ENCODE peak calls at places on chromosomes 2 and 18, in six cellular contexts. Q is GM23248, E is A673, X is prostate gland, M is body of pancreas, F is tibial artery. P is an unnamed sample.

GRCh38 chr2:232854082-232854481 is 16.0 kb upstream of the SNORC start:
- DNase-seq in Q (peak; percentile 79), E (peak; percentile 74), X (no peak), M (no peak), F (no peak), P (no peak)

GRCh38 chr2:221235941-221236340 is 336.2 kb downstream of the EPHA4 start:
- DNase-seq in Q (no peak), E (peak; percentile 95), X (no peak), M (no peak), F (no peak), P (no peak)

GRCh38 chr18:79395761-79396404 is at the start of gene NFATC1:
- DNase-seq in Q (peak; percentile 92), E (peak; percentile 84), X (peak; percentile 55), M (peak; percentile 62), F (peak; percentile 81), P (peak; percentile 91)

GRCh38 chr18:27954226-27954625 is 222.7 kb downstream of the CDH2 start:
- DNase-seq in Q (peak; percentile 76), E (no peak), X (no peak), M (no peak), F (no peak), P (no peak)

GRCh38 chr2:79717364-79718007 is 204.6 kb downstream of the CTNNA2 start:
- DNase-seq in Q (peak; percentile 69), E (no peak), X (no peak), M (no peak), F (no peak), P (no peak)

GRCh38 chr2:219578811-219579210 is 6.7 kb downstream of the INHA start:
- DNase-seq in Q (peak; percentile 48), E (no peak), X (no peak), M (no peak), F (no peak), P (no peak)

GRCh38 chr2:234243871-234244565 is 193.5 kb downstream of the SPP2 start:
- DNase-seq in Q (peak; percentile 22), E (no peak), X (no peak), M (no peak), F (no peak), P (no peak)

GRCh38 chr18:13267517-13267916 is 49.0 kb downstream of the LDLRAD4 start:
- DNase-seq in Q (peak; percentile 10), E (no peak), X (no peak), M (no peak), F (no peak), P (no peak)

GRCh38 chr2:166539340-166540162 is 45.5 kb upstream of the SCN7A start:
- DNase-seq in Q (peak; percentile 63), E (peak; percentile 84), X (peak; percentile 6), M (peak; percentile 41), F (no peak), P (no peak)

GRCh38 chr2:44940612-44941464 is 664 bp upstream of the SIX3 start:
- DNase-seq in Q (no peak), E (no peak), X (no peak), M (no peak), F (no peak), P (no peak)

GRCh38 chr2:75560022-75560767 is 544 bp downstream of the EVA1A start:
- DNase-seq in Q (peak; percentile 63), E (peak; percentile 68), X (peak; percentile 16), M (peak; percentile 73), F (no peak), P (no peak)

GRCh38 chr2:96549967-96550786 is 13.6 kb downstream of the ARID5A start:
- DNase-seq in Q (peak; percentile 20), E (no peak), X (no peak), M (peak; percentile 85), F (no peak), P (no peak)

GRCh38 chr18:51621103-51621969 is 423.9 kb upstream of the MEX3C start:
- DNase-seq in Q (peak; percentile 69), E (peak; percentile 85), X (no peak), M (peak; percentile 63), F (no peak), P (no peak)

GRCh38 chr18:26863122-26863879 is 2.2 kb downstream of the AQP4 start:
- DNase-seq in Q (peak; percentile 3), E (no peak), X (peak; percentile 81), M (peak; percentile 76), F (peak; percentile 22), P (no peak)

GRCh38 chr2:230694241-230694640 is 18.4 kb upstream of the CAB39 start:
- DNase-seq in Q (no peak), E (no peak), X (no peak), M (no peak), F (no peak), P (no peak)

GRCh38 chr2:230130668-230131364 is 62.1 kb upstream of the SLC16A14 start:
- DNase-seq in Q (peak; percentile 15), E (no peak), X (no peak), M (peak; percentile 73), F (peak; percentile 55), P (peak; percentile 78)

GRCh38 chr2:47056875-47057731 is 98.0 kb downstream of the STPG4 start:
- DNase-seq in Q (peak; percentile 74), E (peak; percentile 31), X (no peak), M (no peak), F (peak; percentile 77), P (peak; percentile 85)

GRCh38 chr2:46041434-46041833 is 255.8 kb upstream of the EPAS1 start:
- DNase-seq in Q (no peak), E (no peak), X (no peak), M (no peak), F (no peak), P (no peak)

GRCh38 chr2:172086349-172087190 is 1.3 kb downstream of the DLX1 start:
- DNase-seq in Q (peak; percentile 65), E (peak; percentile 78), X (no peak), M (peak; percentile 47), F (no peak), P (no peak)

GRCh38 chr2:78592547-78592946 is 433.0 kb upstream of the REG3G start:
- DNase-seq in Q (no peak), E (no peak), X (no peak), M (no peak), F (no peak), P (no peak)

GRCh38 chr2:203722411-203722810 is 16.0 kb downstream of the CD28 start:
- DNase-seq in Q (peak; percentile 20), E (no peak), X (peak; percentile 15), M (no peak), F (no peak), P (no peak)

GRCh38 chr2:181178823-181179412 is 198.5 kb downstream of the UBE2E3 start:
- DNase-seq in Q (no peak), E (peak; percentile 37), X (no peak), M (no peak), F (no peak), P (no peak)

GRCh38 chr2:219350938-219351280 is 18.4 kb upstream of the RESP18 start:
- DNase-seq in Q (peak; percentile 68), E (no peak), X (no peak), M (no peak), F (no peak), P (no peak)

GRCh38 chr2:6813573-6813972 is 52.1 kb downstream of the CMPK2 start:
- DNase-seq in Q (no peak), E (no peak), X (no peak), M (no peak), F (no peak), P (no peak)
- H3K27me3 ChIP-seq in Q (no peaks in the 10 kb centered on the region), E (no peaks in the 10 kb centered on the region), X (peaks cover 3% of the 10 kb centered on the region), M (no peaks in the 10 kb centered on the region), F (peaks cover 17% of the 10 kb centered on the region), P (no peaks in the 10 kb centered on the region)

DNA sequence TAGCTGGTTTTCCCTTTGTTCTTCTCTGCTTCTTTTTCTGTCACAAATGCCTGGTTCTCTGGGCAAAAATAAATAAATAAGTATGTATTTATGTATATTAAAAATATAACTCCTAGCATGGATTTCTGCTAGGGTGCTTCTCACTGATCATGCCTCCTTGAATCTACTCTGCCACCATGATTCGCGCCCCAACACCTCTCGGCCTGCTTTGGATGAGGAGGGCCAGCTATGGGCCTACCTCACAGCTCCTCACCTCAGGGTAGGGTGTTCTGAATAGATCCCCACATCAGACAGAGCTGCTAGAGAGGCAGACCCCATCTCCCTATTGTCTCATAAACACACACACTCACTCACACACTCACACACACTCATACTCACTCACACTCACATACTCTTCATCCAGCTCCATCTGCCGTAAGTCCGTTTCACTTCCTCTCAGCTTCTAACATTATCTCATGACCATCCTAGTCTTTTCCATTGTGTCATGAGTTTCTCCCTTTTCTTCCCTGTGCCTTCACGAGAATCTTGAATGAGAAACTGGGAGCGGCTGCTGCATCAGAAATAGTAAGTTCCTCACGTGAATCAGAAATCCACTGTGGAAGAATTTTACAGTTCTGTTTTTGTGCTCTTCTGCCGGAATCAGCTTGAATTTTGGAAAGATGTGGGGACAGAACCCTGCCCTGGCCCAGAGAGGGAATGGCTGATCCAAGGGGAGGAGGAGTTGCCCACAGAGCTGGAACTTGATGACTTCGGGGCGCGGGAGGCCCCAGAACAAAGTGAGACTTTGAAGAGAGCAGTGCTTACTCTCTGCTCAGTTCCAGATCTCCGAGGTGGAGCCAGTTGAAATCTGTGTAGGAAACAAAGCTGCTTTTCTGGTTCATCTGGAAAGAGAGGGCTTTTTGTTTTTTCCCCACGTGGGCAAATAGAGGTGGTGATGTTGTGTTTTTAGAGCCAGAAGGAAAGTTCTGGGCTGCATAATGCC is 20.9 kb downstream of the ANXA4 start:
- DNase-seq in Q (peak; percentile 78), E (no peak), X (peak; percentile 75), M (no peak), F (peak; percentile 37), P (no peak)
- H3K27ac ChIP-seq in Q (peak overlapping the region; percentile 86), E (no peak overlapping the region), X (peak overlapping the region; percentile 84), M (no peak overlapping the region), F (peak overlapping the region; percentile 57), P (no peak overlapping the region)

GRCh38 chr2:63064197-63064596 is 13.6 kb downstream of the OTX1 start:
- DNase-seq in Q (no peak), E (no peak), X (no peak), M (peak; percentile 12), F (no peak), P (no peak)

GRCh38 chr2:63060079-63060482 is 9.5 kb downstream of the OTX1 start:
- DNase-seq in Q (peak; percentile 42), E (no peak), X (no peak), M (no peak), F (no peak), P (no peak)

GRCh38 chr2:63066838-63067237 is 16.2 kb downstream of the OTX1 start:
- DNase-seq in Q (no peak), E (no peak), X (no peak), M (no peak), F (no peak), P (no peak)

GRCh38 chr2:63066265-63066664 is 15.6 kb downstream of the OTX1 start:
- DNase-seq in Q (no peak), E (no peak), X (no peak), M (no peak), F (no peak), P (no peak)

GRCh38 chr2:63064661-63065060 is 14.0 kb downstream of the OTX1 start:
- DNase-seq in Q (no peak), E (no peak), X (no peak), M (no peak), F (no peak), P (no peak)
- H3K27me3 ChIP-seq in Q (peaks cover 86% of the 10 kb centered on the region), E (peaks cover 97% of the 10 kb centered on the region), X (peaks cover 10% of the 10 kb centered on the region), M (peaks cover 32% of the 10 kb centered on the region), F (peaks cover 70% of the 10 kb centered on the region), P (no peaks in the 10 kb centered on the region)

DNA sequence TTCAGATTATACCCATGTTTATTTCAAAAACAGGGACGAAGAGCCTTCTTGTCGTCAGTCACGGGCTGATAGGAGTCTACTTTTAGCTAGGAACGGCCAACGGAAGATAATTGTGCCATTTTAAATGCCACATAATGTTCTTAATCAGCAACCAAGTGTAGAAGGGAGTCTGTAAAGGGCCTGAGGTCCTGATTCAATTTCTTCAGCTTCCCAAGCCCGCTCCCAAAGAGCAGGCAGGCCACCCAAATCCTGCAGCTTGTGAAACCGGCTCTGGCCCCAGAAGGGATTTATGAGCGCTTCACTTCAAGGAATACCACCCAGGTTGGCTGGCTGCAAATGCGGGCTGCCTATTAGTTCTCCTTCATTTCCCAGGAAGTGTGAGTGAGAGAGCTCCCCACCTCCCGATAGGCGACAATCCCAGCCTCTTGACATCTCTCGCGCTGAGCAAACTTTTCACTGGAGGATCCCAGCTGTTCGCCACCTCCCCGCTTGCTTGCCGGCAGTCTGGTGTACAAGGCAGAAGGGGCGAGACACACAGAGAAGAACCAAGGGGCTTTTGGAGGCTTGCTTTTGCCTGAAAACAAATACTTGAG is 272.9 kb downstream of the CDH20 start:
- DNase-seq in Q (peak; percentile 71), E (peak; percentile 93), X (no peak), M (no peak), F (peak; percentile 38), P (peak; percentile 56)
- H3K27ac ChIP-seq in Q (peak overlapping the region; percentile 85), E (peak overlapping the region; percentile 93), X (peak overlapping the region; percentile 25), M (no peak overlapping the region), F (peak overlapping the region; percentile 41), P (no peak overlapping the region)